ENCODE peak calls at places on chromosomes 2 and 18, in six cellular contexts. One of them, this sample, is unnamed.
A peak's percentile ranks its signal among the peaks of the same experiment; 100 is the strongest.

GRCh38 chr2:18752667-18753422 is 163.5 kb upstream of the NT5C1B start:
- DNase-seq in GM23248: no peak
- DNase-seq in HepG2: no peak
- DNase-seq in hippocampal formation: no peak
- DNase-seq in globus pallidus: no peak
- DNase-seq in GM23338: no peak
- DNase-seq in this sample: no peak

GRCh38 chr2:216316743-216317142 is 55.5 kb downstream of the MARCHF4 start:
- DNase-seq in GM23338: no peak
- DNase-seq in hippocampal formation: no peak
- DNase-seq in GM23248: peak; percentile 89
- DNase-seq in globus pallidus: no peak
- DNase-seq in HepG2: no peak
- DNase-seq in this sample: no peak

GRCh38 chr2:30421551-30422436 is 25.3 kb upstream of the LCLAT1 start:
- DNase-seq in HepG2: no peak
- DNase-seq in hippocampal formation: no peak
- DNase-seq in GM23338: peak; percentile 25
- DNase-seq in globus pallidus: no peak
- DNase-seq in GM23248: peak; percentile 94
- DNase-seq in this sample: no peak

GRCh38 chr2:182132605-182133004 is 147.0 kb downstream of the PPP1R1C start:
- DNase-seq in GM23338: no peak
- DNase-seq in HepG2: no peak
- DNase-seq in GM23248: peak; percentile 8
- DNase-seq in globus pallidus: no peak
- DNase-seq in hippocampal formation: no peak
- DNase-seq in this sample: no peak

GRCh38 chr18:10928971-10929373 is 220.4 kb downstream of the PIEZO2 start:
- DNase-seq in hippocampal formation: no peak
- DNase-seq in GM23248: peak; percentile 42
- DNase-seq in HepG2: no peak
- DNase-seq in GM23338: no peak
- DNase-seq in globus pallidus: no peak
- DNase-seq in this sample: no peak

GRCh38 chr18:41949206-41949920 is 5.7 kb upstream of the PIK3C3 start:
- DNase-seq in hippocampal formation: no peak
- DNase-seq in globus pallidus: no peak
- DNase-seq in HepG2: no peak
- DNase-seq in GM23338: no peak
- DNase-seq in GM23248: no peak
- DNase-seq in this sample: no peak

GRCh38 chr2:19349911-19350677 is 8.3 kb downstream of the OSR1 start:
- DNase-seq in GM23338: peak; percentile 85
- DNase-seq in hippocampal formation: peak; percentile 78
- DNase-seq in globus pallidus: peak; percentile 76
- DNase-seq in GM23248: peak; percentile 39
- DNase-seq in HepG2: peak; percentile 27
- DNase-seq in this sample: peak; percentile 49

GRCh38 chr18:4318311-4318710 is 136.8 kb downstream of the DLGAP1 start:
- DNase-seq in HepG2: no peak
- DNase-seq in globus pallidus: no peak
- DNase-seq in GM23338: peak; percentile 20
- DNase-seq in GM23248: no peak
- DNase-seq in hippocampal formation: no peak
- DNase-seq in this sample: no peak

GRCh38 chr2:218711550-218711929 is 905 bp downstream of the TTLL4 start:
- DNase-seq in GM23248: peak; percentile 32
- DNase-seq in HepG2: no peak
- DNase-seq in GM23338: no peak
- DNase-seq in globus pallidus: no peak
- DNase-seq in hippocampal formation: no peak
- DNase-seq in this sample: peak; percentile 38

GRCh38 chr2:224838335-224838734 is 122.2 kb upstream of the CCDC195 start:
- DNase-seq in globus pallidus: no peak
- DNase-seq in HepG2: no peak
- DNase-seq in GM23338: no peak
- DNase-seq in hippocampal formation: no peak
- DNase-seq in GM23248: peak; percentile 63
- DNase-seq in this sample: no peak

GRCh38 chr2:28356095-28356911 is 36.4 kb upstream of the FOSL2 start:
- DNase-seq in GM23338: no peak
- DNase-seq in GM23248: peak; percentile 93
- DNase-seq in HepG2: no peak
- DNase-seq in hippocampal formation: peak; percentile 51
- DNase-seq in globus pallidus: peak; percentile 44
- DNase-seq in this sample: peak; percentile 88

GRCh38 chr2:34320056-34320455 is 721.0 kb upstream of the FAM98A start:
- DNase-seq in GM23338: no peak
- DNase-seq in hippocampal formation: no peak
- DNase-seq in globus pallidus: no peak
- DNase-seq in HepG2: no peak
- DNase-seq in GM23248: no peak
- DNase-seq in this sample: no peak

GRCh38 chr2:175366814-175367213 is 185.3 kb upstream of the ATP5MC3 start:
- DNase-seq in GM23248: peak; percentile 75
- DNase-seq in GM23338: peak; percentile 75
- DNase-seq in HepG2: peak; percentile 53
- DNase-seq in globus pallidus: peak; percentile 29
- DNase-seq in hippocampal formation: no peak
- DNase-seq in this sample: peak; percentile 45

GRCh38 chr2:29100564-29100963 is 14.7 kb upstream of the CLIP4 start:
- DNase-seq in GM23338: peak; percentile 5
- DNase-seq in hippocampal formation: no peak
- DNase-seq in globus pallidus: no peak
- DNase-seq in GM23248: no peak
- DNase-seq in HepG2: no peak
- DNase-seq in this sample: no peak

GRCh38 chr2:202883987-202884675 is 12.6 kb upstream of the ICA1L start:
- DNase-seq in hippocampal formation: no peak
- DNase-seq in HepG2: no peak
- DNase-seq in globus pallidus: no peak
- DNase-seq in GM23338: no peak
- DNase-seq in GM23248: peak; percentile 30
- DNase-seq in this sample: no peak

GRCh38 chr2:239831272-239831731 is 193.8 kb downstream of the NDUFA10 start:
- DNase-seq in hippocampal formation: no peak
- DNase-seq in globus pallidus: no peak
- DNase-seq in HepG2: no peak
- DNase-seq in GM23248: no peak
- DNase-seq in GM23338: peak; percentile 57
- DNase-seq in this sample: no peak

GRCh38 chr2:170713280-170714155 is 1.6 kb upstream of the SP5 start:
- DNase-seq in GM23338: peak; percentile 37
- DNase-seq in globus pallidus: no peak
- DNase-seq in HepG2: peak; percentile 26
- DNase-seq in hippocampal formation: no peak
- DNase-seq in GM23248: no peak
- DNase-seq in this sample: peak; percentile 30

GRCh38 chr2:231601356-231602229 is 8.9 kb downstream of the TEX44 start:
- DNase-seq in globus pallidus: peak; percentile 86
- DNase-seq in hippocampal formation: peak; percentile 57
- DNase-seq in HepG2: peak; percentile 75
- DNase-seq in GM23338: peak; percentile 97
- DNase-seq in GM23248: peak; percentile 88
- DNase-seq in this sample: peak; percentile 82

GRCh38 chr2:209574515-209574914 is 150.7 kb downstream of the MAP2 start:
- DNase-seq in globus pallidus: no peak
- DNase-seq in HepG2: no peak
- DNase-seq in GM23248: no peak
- DNase-seq in GM23338: no peak
- DNase-seq in hippocampal formation: no peak
- DNase-seq in this sample: no peak